ENCODE peak calls at places on chromosomes 4 and X, in nine cellular contexts. One of them, this sample, is unnamed.

GRCh38 chr4:103400405-103400804 is 202.3 kb upstream of the CENPE start:
- DNase-seq in lower leg skin: no peak
- DNase-seq in A549: no peak
- DNase-seq in H54: peak
- DNase-seq in testis: no peak
- DNase-seq in heart left ventricle: no peak
- DNase-seq in adrenal gland: no peak
- DNase-seq in GM12892: no peak
- DNase-seq in upper lobe of left lung: no peak
- DNase-seq in this sample: no peak

GRCh38 chr4:181213562-181213961 is 1029.6 kb upstream of the TENM3 start:
- DNase-seq in lower leg skin: peak
- DNase-seq in A549: no peak
- DNase-seq in H54: no peak
- DNase-seq in testis: no peak
- DNase-seq in heart left ventricle: no peak
- DNase-seq in adrenal gland: no peak
- DNase-seq in GM12892: no peak
- DNase-seq in upper lobe of left lung: no peak
- DNase-seq in this sample: no peak

GRCh38 chr4:60805500-60806313 is 394.4 kb upstream of the ADGRL3 start:
- DNase-seq in lower leg skin: no peak
- DNase-seq in A549: peak
- DNase-seq in H54: no peak
- DNase-seq in testis: peak
- DNase-seq in heart left ventricle: no peak
- DNase-seq in adrenal gland: no peak
- DNase-seq in GM12892: no peak
- DNase-seq in upper lobe of left lung: no peak
- DNase-seq in this sample: peak

GRCh38 chr4:95545526-95545925 is 3.2 kb downstream of the UNC5C start:
- DNase-seq in lower leg skin: no peak
- DNase-seq in A549: no peak
- DNase-seq in H54: no peak
- DNase-seq in testis: no peak
- DNase-seq in heart left ventricle: no peak
- DNase-seq in adrenal gland: no peak
- DNase-seq in GM12892: no peak
- DNase-seq in upper lobe of left lung: no peak
- DNase-seq in this sample: peak

GRCh38 chrX:97309717-97310116 is 426.0 kb downstream of the RPA4 start:
- DNase-seq in lower leg skin: no peak
- DNase-seq in A549: no peak
- DNase-seq in H54: no peak
- DNase-seq in testis: no peak
- DNase-seq in heart left ventricle: no peak
- DNase-seq in adrenal gland: no peak
- DNase-seq in GM12892: no peak
- DNase-seq in upper lobe of left lung: no peak
- DNase-seq in this sample: peak

GRCh38 chr4:89290727-89291126 is 16.9 kb downstream of the GPRIN3 start:
- DNase-seq in lower leg skin: no peak
- DNase-seq in A549: no peak
- DNase-seq in H54: no peak
- DNase-seq in testis: no peak
- DNase-seq in heart left ventricle: peak
- DNase-seq in adrenal gland: no peak
- DNase-seq in GM12892: no peak
- DNase-seq in upper lobe of left lung: no peak
- DNase-seq in this sample: no peak

GRCh38 chr4:95304898-95305297 is 243.9 kb downstream of the UNC5C start:
- DNase-seq in lower leg skin: no peak
- DNase-seq in A549: peak
- DNase-seq in H54: no peak
- DNase-seq in testis: no peak
- DNase-seq in heart left ventricle: no peak
- DNase-seq in adrenal gland: no peak
- DNase-seq in GM12892: no peak
- DNase-seq in upper lobe of left lung: no peak
- DNase-seq in this sample: no peak

GRCh38 chrX:69237228-69237627 is 72.0 kb upstream of the PJA1 start:
- DNase-seq in lower leg skin: no peak
- DNase-seq in A549: no peak
- DNase-seq in H54: no peak
- DNase-seq in testis: no peak
- DNase-seq in heart left ventricle: no peak
- DNase-seq in adrenal gland: no peak
- DNase-seq in GM12892: no peak
- DNase-seq in upper lobe of left lung: no peak
- DNase-seq in this sample: peak

DNA sequence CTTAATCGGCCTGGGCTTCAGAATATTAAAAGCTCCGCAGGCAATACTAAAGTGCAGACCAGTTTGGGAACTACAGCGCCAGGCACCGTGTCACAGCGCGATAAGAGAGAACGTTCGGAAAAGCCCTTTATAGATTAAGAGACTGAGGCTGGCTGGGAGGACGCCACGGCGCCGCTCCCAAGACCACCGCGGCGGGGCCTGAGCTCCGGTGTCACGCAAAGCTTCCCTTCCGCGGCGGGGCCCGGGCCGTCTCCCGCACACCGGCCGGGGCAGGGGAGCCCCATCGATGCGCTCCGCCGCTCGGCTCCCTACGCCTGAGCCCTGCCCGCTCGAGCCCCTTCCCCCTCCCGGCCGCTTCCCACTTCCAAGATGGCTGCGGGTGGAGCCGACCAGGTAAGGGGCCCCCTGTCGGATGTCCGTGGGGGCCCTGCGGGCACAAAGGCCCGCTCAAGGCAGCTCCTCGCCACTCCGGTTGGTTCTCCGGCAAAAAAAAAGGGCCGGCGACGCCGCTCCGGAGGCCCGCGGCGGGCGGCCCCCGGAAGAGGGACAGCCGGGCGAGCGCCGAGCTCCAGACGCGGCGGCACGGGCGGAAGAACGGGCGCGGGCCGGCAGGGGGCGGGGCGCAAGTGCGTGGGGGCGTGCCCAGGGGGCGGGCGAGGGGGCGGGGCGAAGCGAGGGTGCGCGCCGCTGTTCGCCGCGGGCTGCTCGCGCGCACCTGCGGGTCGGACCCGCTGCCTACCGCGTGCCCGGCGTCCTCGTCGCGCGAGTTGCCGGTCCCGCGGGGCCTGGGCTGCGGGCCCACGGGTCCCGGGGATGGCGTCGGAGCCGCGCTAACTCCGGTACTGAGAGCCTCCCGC is at the start of gene TBC1D14:
- DNase-seq in lower leg skin: peak
- DNase-seq in A549: peak
- DNase-seq in H54: peak
- DNase-seq in testis: peak
- DNase-seq in heart left ventricle: peak
- DNase-seq in adrenal gland: peak
- DNase-seq in GM12892: peak
- DNase-seq in upper lobe of left lung: peak
- DNase-seq in this sample: peak
- TF ChIP-seq POLR2A in lower leg skin: no peak
- TF ChIP-seq POLR2A in A549: peak
- TF ChIP-seq POLR2A in H54: no peak
- TF ChIP-seq POLR2A in testis: no peak
- TF ChIP-seq POLR2A in heart left ventricle: no peak
- TF ChIP-seq POLR2A in adrenal gland: peak
- TF ChIP-seq POLR2A in GM12892: peak
- TF ChIP-seq POLR2A in upper lobe of left lung: peak
- TF ChIP-seq POLR2A in this sample: peak

DNA sequence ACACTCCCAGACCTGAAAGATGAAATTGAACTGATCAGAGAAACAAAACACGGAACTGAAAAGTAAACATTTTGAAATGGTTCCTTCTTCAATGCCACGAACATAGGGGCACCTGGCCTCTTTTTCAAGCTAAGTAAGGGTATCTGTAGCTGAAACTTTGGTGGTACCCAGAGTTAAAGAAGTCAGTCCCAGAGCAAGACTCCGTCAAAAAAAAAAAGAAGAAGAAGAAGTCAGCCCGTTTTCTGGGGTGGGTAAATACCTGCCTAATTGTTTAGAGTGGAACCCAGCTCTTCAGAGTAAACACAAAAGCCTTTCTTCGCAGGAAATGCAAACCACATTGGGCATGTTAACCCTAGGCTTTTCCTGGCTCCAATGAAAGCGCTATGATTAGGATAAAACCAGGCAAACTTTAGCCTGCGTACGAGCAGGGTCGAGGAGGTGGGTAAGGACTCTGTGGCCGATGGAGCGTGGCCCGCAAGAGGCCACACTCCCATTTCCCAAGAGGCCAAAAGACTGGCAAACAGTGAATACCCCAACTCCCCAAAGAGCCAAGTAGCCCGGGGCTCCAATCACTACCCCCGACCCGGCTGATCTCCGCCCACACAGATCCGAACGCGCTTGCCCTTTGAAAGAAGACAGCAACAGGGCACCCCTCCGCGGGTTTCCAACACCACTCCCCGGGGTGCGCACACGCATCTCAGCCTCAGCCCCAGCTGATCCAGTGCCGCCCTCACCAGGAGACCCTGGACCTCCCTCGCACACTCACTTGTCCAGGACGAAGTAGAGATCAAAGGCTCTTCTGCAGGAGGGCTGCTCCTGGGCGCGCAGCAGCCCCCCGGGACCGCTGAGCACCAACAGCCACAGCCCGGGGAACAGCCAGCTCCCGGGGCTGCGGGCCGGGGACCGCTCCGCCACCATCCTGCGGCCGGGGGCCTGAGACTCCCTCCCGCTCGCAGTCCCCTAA is 1.1 kb downstream of the ANTXR2 start:
- DNase-seq in lower leg skin: peak
- DNase-seq in A549: peak
- DNase-seq in H54: peak
- DNase-seq in testis: peak
- DNase-seq in heart left ventricle: peak
- DNase-seq in adrenal gland: peak
- DNase-seq in GM12892: peak
- DNase-seq in upper lobe of left lung: peak
- DNase-seq in this sample: peak
- TF ChIP-seq POLR2A in lower leg skin: no peak
- TF ChIP-seq POLR2A in A549: no peak
- TF ChIP-seq POLR2A in H54: peak
- TF ChIP-seq POLR2A in testis: no peak
- TF ChIP-seq POLR2A in heart left ventricle: no peak
- TF ChIP-seq POLR2A in adrenal gland: no peak
- TF ChIP-seq POLR2A in GM12892: no peak
- TF ChIP-seq POLR2A in upper lobe of left lung: no peak
- TF ChIP-seq POLR2A in this sample: no peak

GRCh38 chr4:98659741-98660507 is 1.5 kb upstream of the TSPAN5 start:
- DNase-seq in lower leg skin: no peak
- DNase-seq in A549: peak
- DNase-seq in H54: peak
- DNase-seq in testis: no peak
- DNase-seq in heart left ventricle: no peak
- DNase-seq in adrenal gland: no peak
- DNase-seq in GM12892: no peak
- DNase-seq in upper lobe of left lung: no peak
- DNase-seq in this sample: peak

GRCh38 chr4:98656443-98656842 is 2.0 kb downstream of the TSPAN5 start:
- DNase-seq in lower leg skin: no peak
- DNase-seq in A549: no peak
- DNase-seq in H54: no peak
- DNase-seq in testis: no peak
- DNase-seq in heart left ventricle: no peak
- DNase-seq in adrenal gland: no peak
- DNase-seq in GM12892: no peak
- DNase-seq in upper lobe of left lung: no peak
- DNase-seq in this sample: no peak

GRCh38 chr4:98657531-98658286 is 702 bp downstream of the TSPAN5 start:
- DNase-seq in lower leg skin: no peak
- DNase-seq in A549: peak
- DNase-seq in H54: peak
- DNase-seq in testis: peak
- DNase-seq in heart left ventricle: peak
- DNase-seq in adrenal gland: peak
- DNase-seq in GM12892: no peak
- DNase-seq in upper lobe of left lung: peak
- DNase-seq in this sample: peak

GRCh38 chr4:98659106-98659592 is 738 bp upstream of the TSPAN5 start:
- DNase-seq in lower leg skin: no peak
- DNase-seq in A549: peak
- DNase-seq in H54: no peak
- DNase-seq in testis: peak
- DNase-seq in heart left ventricle: no peak
- DNase-seq in adrenal gland: no peak
- DNase-seq in GM12892: no peak
- DNase-seq in upper lobe of left lung: no peak
- DNase-seq in this sample: peak

GRCh38 chr4:98658287-98659105 is at the start of gene TSPAN5:
- DNase-seq in lower leg skin: peak
- DNase-seq in A549: peak
- DNase-seq in H54: peak
- DNase-seq in testis: peak
- DNase-seq in heart left ventricle: peak
- DNase-seq in adrenal gland: peak
- DNase-seq in GM12892: peak
- DNase-seq in upper lobe of left lung: peak
- DNase-seq in this sample: peak
- TF ChIP-seq POLR2A in lower leg skin: no peak
- TF ChIP-seq POLR2A in A549: peak
- TF ChIP-seq POLR2A in H54: peak
- TF ChIP-seq POLR2A in testis: no peak
- TF ChIP-seq POLR2A in heart left ventricle: no peak
- TF ChIP-seq POLR2A in adrenal gland: no peak
- TF ChIP-seq POLR2A in GM12892: no peak
- TF ChIP-seq POLR2A in upper lobe of left lung: peak
- TF ChIP-seq POLR2A in this sample: peak

GRCh38 chr4:82422616-82423015 is 7.6 kb downstream of the HNRNPDL start:
- DNase-seq in lower leg skin: no peak
- DNase-seq in A549: no peak
- DNase-seq in H54: no peak
- DNase-seq in testis: no peak
- DNase-seq in heart left ventricle: no peak
- DNase-seq in adrenal gland: no peak
- DNase-seq in GM12892: no peak
- DNase-seq in upper lobe of left lung: no peak
- DNase-seq in this sample: no peak

GRCh38 chr4:82419451-82419850 is 10.8 kb downstream of the HNRNPDL start:
- DNase-seq in lower leg skin: no peak
- DNase-seq in A549: no peak
- DNase-seq in H54: no peak
- DNase-seq in testis: no peak
- DNase-seq in heart left ventricle: no peak
- DNase-seq in adrenal gland: no peak
- DNase-seq in GM12892: no peak
- DNase-seq in upper lobe of left lung: no peak
- DNase-seq in this sample: no peak

GRCh38 chr4:82425478-82425877 is 4.8 kb downstream of the HNRNPDL start:
- DNase-seq in lower leg skin: no peak
- DNase-seq in A549: no peak
- DNase-seq in H54: no peak
- DNase-seq in testis: no peak
- DNase-seq in heart left ventricle: no peak
- DNase-seq in adrenal gland: no peak
- DNase-seq in GM12892: no peak
- DNase-seq in upper lobe of left lung: no peak
- DNase-seq in this sample: no peak

GRCh38 chr4:82421796-82422560 is 8.3 kb downstream of the HNRNPDL start:
- DNase-seq in lower leg skin: no peak
- DNase-seq in A549: no peak
- DNase-seq in H54: no peak
- DNase-seq in testis: no peak
- DNase-seq in heart left ventricle: no peak
- DNase-seq in adrenal gland: no peak
- DNase-seq in GM12892: no peak
- DNase-seq in upper lobe of left lung: no peak
- DNase-seq in this sample: peak

DNA sequence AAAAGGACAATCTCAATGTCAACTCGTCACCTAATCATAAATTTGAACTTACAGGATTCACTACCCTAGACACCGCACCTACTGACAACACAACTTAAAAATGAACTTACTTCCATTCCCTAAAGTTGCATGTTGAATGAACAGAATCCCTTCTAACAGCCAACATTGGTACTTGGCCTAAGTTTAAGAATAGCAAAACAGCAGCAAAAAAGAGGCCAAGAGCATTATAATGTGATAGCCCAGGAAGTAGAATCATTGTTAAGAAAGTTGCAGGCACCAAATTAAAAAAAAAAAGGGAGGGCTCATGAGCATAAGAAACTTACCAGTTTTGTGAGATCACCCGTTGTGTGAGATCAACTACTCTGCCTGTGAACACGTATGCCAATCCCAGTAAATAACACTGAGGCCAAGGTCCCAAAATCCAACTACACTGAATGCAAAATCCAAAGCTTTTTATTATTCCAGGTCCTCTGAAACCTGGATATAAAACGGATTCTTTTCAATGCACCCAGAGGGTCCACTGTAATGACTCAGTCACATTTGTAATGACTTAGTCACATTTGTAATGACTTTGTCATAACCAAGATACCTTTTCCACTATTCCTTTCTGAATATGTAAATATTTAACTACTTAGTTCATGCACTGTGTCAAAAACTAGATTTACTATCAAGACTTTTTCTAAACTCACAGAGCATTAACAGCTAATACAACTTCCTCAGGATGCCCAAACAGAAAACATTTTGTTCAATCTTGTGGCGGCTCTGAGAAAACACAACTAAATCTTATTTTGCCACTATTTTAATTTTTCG is 6.8 kb downstream of the HNRNPDL start:
- DNase-seq in lower leg skin: no peak
- DNase-seq in A549: peak
- DNase-seq in H54: no peak
- DNase-seq in testis: no peak
- DNase-seq in heart left ventricle: no peak
- DNase-seq in adrenal gland: no peak
- DNase-seq in GM12892: no peak
- DNase-seq in upper lobe of left lung: no peak
- DNase-seq in this sample: no peak
- TF ChIP-seq POLR2A in lower leg skin: no peak
- TF ChIP-seq POLR2A in A549: no peak
- TF ChIP-seq POLR2A in H54: no peak
- TF ChIP-seq POLR2A in testis: no peak
- TF ChIP-seq POLR2A in heart left ventricle: no peak
- TF ChIP-seq POLR2A in adrenal gland: no peak
- TF ChIP-seq POLR2A in GM12892: peak
- TF ChIP-seq POLR2A in upper lobe of left lung: no peak
- TF ChIP-seq POLR2A in this sample: peak

This sample was measured in erythroblast.